ENCODE peak calls at places on chromosomes 13 and 19, in four cellular contexts. One of them, this sample, is unnamed.
A peak's percentile ranks its signal among the peaks of the same experiment; 100 is the strongest.

GRCh38 chr13:113584870-113585671 is 518 bp downstream of the TFDP1 start:
- DNase-seq in IMR-90: no peak
- DNase-seq in breast epithelium: peak; percentile 35
- DNase-seq in effector memory CD4-positive, alpha-beta T cell: no peak
- DNase-seq in this sample: no peak

GRCh38 chr13:87274209-87274819 is 396.9 kb upstream of the SLITRK5 start:
- DNase-seq in IMR-90: peak; percentile 47
- DNase-seq in breast epithelium: no peak
- DNase-seq in effector memory CD4-positive, alpha-beta T cell: no peak
- DNase-seq in this sample: no peak

GRCh38 chr13:44470623-44471562 is 97.3 kb downstream of the SERP2 start:
- DNase-seq in IMR-90: peak; percentile 40
- DNase-seq in breast epithelium: no peak
- DNase-seq in effector memory CD4-positive, alpha-beta T cell: no peak
- DNase-seq in this sample: no peak

GRCh38 chr19:19209372-19209771 is 2.4 kb upstream of the NCAN start:
- DNase-seq in IMR-90: no peak
- DNase-seq in breast epithelium: no peak
- DNase-seq in effector memory CD4-positive, alpha-beta T cell: no peak
- DNase-seq in this sample: no peak

GRCh38 chr19:2329528-2329927 is 1.0 kb downstream of the SPPL2B start:
- DNase-seq in IMR-90: no peak
- DNase-seq in breast epithelium: no peak
- DNase-seq in effector memory CD4-positive, alpha-beta T cell: no peak
- DNase-seq in this sample: no peak

GRCh38 chr19:16206046-16206605 is 8.4 kb downstream of the AP1M1 start:
- DNase-seq in IMR-90: no peak
- DNase-seq in breast epithelium: no peak
- DNase-seq in effector memory CD4-positive, alpha-beta T cell: no peak
- DNase-seq in this sample: no peak

GRCh38 chr13:32426191-32426980 is 1.5 kb downstream of the N4BP2L1 start:
- DNase-seq in IMR-90: no peak
- DNase-seq in breast epithelium: no peak
- DNase-seq in effector memory CD4-positive, alpha-beta T cell: peak; percentile 12
- DNase-seq in this sample: no peak

GRCh38 chr19:17515408-17516149 is 4.1 kb downstream of the PGLS start:
- DNase-seq in IMR-90: no peak
- DNase-seq in breast epithelium: no peak
- DNase-seq in effector memory CD4-positive, alpha-beta T cell: no peak
- DNase-seq in this sample: no peak

GRCh38 chr19:53927745-53928144 is 18.7 kb downstream of the CACNG7 start:
- DNase-seq in IMR-90: peak; percentile 64
- DNase-seq in breast epithelium: no peak
- DNase-seq in effector memory CD4-positive, alpha-beta T cell: no peak
- DNase-seq in this sample: no peak

GRCh38 chr13:42055500-42056085 is 7.1 kb downstream of the DGKH start:
- DNase-seq in IMR-90: no peak
- DNase-seq in breast epithelium: no peak
- DNase-seq in effector memory CD4-positive, alpha-beta T cell: no peak
- DNase-seq in this sample: no peak

GRCh38 chr13:30870049-30870884 is 35.8 kb upstream of the MEDAG start:
- DNase-seq in IMR-90: peak; percentile 100
- DNase-seq in breast epithelium: no peak
- DNase-seq in effector memory CD4-positive, alpha-beta T cell: no peak
- DNase-seq in this sample: peak; percentile 64

GRCh38 chr13:45627656-45628055 is 12.1 kb upstream of the ERICH6B start:
- DNase-seq in IMR-90: no peak
- DNase-seq in breast epithelium: no peak
- DNase-seq in effector memory CD4-positive, alpha-beta T cell: no peak
- DNase-seq in this sample: no peak

GRCh38 chr13:27425151-27425917 is 915 bp downstream of the GTF3A start:
- DNase-seq in IMR-90: no peak
- DNase-seq in breast epithelium: no peak
- DNase-seq in effector memory CD4-positive, alpha-beta T cell: no peak
- DNase-seq in this sample: no peak

GRCh38 chr13:103022328-103022727 is 43.9 kb downstream of the SLC10A2 start:
- DNase-seq in IMR-90: no peak
- DNase-seq in breast epithelium: no peak
- DNase-seq in effector memory CD4-positive, alpha-beta T cell: no peak
- DNase-seq in this sample: no peak

GRCh38 chr19:19592690-19593089 is 25.8 kb downstream of the PBX4 start:
- DNase-seq in IMR-90: no peak
- DNase-seq in breast epithelium: no peak
- DNase-seq in effector memory CD4-positive, alpha-beta T cell: no peak
- DNase-seq in this sample: peak; percentile 57

GRCh38 chr13:64958106-64958505 is 2272.0 kb downstream of the PCDH9 start:
- DNase-seq in IMR-90: no peak
- DNase-seq in breast epithelium: no peak
- DNase-seq in effector memory CD4-positive, alpha-beta T cell: no peak
- DNase-seq in this sample: no peak

GRCh38 chr13:19324325-19324724 is 142.7 kb upstream of the TUBA3C start:
- DNase-seq in IMR-90: no peak
- DNase-seq in breast epithelium: no peak
- DNase-seq in effector memory CD4-positive, alpha-beta T cell: no peak
- DNase-seq in this sample: no peak

GRCh38 chr19:30064021-30064699 is 122.1 kb downstream of the URI1 start:
- DNase-seq in IMR-90: no peak
- DNase-seq in breast epithelium: no peak
- DNase-seq in effector memory CD4-positive, alpha-beta T cell: no peak
- DNase-seq in this sample: no peak

GRCh38 chr13:62320129-62320724 is 904.6 kb upstream of the PCDH20 start:
- DNase-seq in IMR-90: peak; percentile 75
- DNase-seq in breast epithelium: no peak
- DNase-seq in effector memory CD4-positive, alpha-beta T cell: no peak
- DNase-seq in this sample: no peak

GRCh38 chr19:16641695-16642094 is 13.7 kb upstream of the MED26 start:
- DNase-seq in IMR-90: no peak
- DNase-seq in breast epithelium: no peak
- DNase-seq in effector memory CD4-positive, alpha-beta T cell: no peak
- DNase-seq in this sample: no peak

GRCh38 chr19:5456836-5457200 is 1.6 kb downstream of the ZNRF4 start:
- DNase-seq in IMR-90: no peak
- DNase-seq in breast epithelium: no peak
- DNase-seq in effector memory CD4-positive, alpha-beta T cell: no peak
- DNase-seq in this sample: no peak

GRCh38 chr19:5456130-5456835 is 1.1 kb downstream of the ZNRF4 start:
- DNase-seq in IMR-90: no peak
- DNase-seq in breast epithelium: no peak
- DNase-seq in effector memory CD4-positive, alpha-beta T cell: no peak
- DNase-seq in this sample: no peak

GRCh38 chr19:5459360-5459759 is 4.1 kb downstream of the ZNRF4 start:
- DNase-seq in IMR-90: peak; percentile 49
- DNase-seq in breast epithelium: no peak
- DNase-seq in effector memory CD4-positive, alpha-beta T cell: no peak
- DNase-seq in this sample: no peak

GRCh38 chr19:5458420-5458819 is 3.2 kb downstream of the ZNRF4 start:
- DNase-seq in IMR-90: no peak
- DNase-seq in breast epithelium: no peak
- DNase-seq in effector memory CD4-positive, alpha-beta T cell: no peak
- DNase-seq in this sample: no peak

GRCh38 chr19:5457709-5458108 is 2.5 kb downstream of the ZNRF4 start:
- DNase-seq in IMR-90: no peak
- DNase-seq in breast epithelium: no peak
- DNase-seq in effector memory CD4-positive, alpha-beta T cell: no peak
- DNase-seq in this sample: no peak
- H3K4me3 ChIP-seq in IMR-90: no peak overlapping the region
- H3K4me3 ChIP-seq in breast epithelium: no peak overlapping the region
- H3K4me3 ChIP-seq in effector memory CD4-positive, alpha-beta T cell: no peak overlapping the region
- H3K4me3 ChIP-seq in this sample: no peak overlapping the region

GRCh38 chr19:28521169-28521568 is 691.8 kb downstream of the UQCRFS1 start:
- DNase-seq in IMR-90: no peak
- DNase-seq in breast epithelium: no peak
- DNase-seq in effector memory CD4-positive, alpha-beta T cell: no peak
- DNase-seq in this sample: no peak

GRCh38 chr19:28519950-28520861 is 692.7 kb downstream of the UQCRFS1 start:
- DNase-seq in IMR-90: no peak
- DNase-seq in breast epithelium: no peak
- DNase-seq in effector memory CD4-positive, alpha-beta T cell: no peak
- DNase-seq in this sample: no peak

GRCh38 chr19:28516415-28516872 is 696.5 kb downstream of the UQCRFS1 start:
- DNase-seq in IMR-90: no peak
- DNase-seq in breast epithelium: no peak
- DNase-seq in effector memory CD4-positive, alpha-beta T cell: no peak
- DNase-seq in this sample: no peak

GRCh38 chr19:28521614-28522544 is 691.1 kb downstream of the UQCRFS1 start:
- DNase-seq in IMR-90: no peak
- DNase-seq in breast epithelium: no peak
- DNase-seq in effector memory CD4-positive, alpha-beta T cell: no peak
- DNase-seq in this sample: no peak

DNA sequence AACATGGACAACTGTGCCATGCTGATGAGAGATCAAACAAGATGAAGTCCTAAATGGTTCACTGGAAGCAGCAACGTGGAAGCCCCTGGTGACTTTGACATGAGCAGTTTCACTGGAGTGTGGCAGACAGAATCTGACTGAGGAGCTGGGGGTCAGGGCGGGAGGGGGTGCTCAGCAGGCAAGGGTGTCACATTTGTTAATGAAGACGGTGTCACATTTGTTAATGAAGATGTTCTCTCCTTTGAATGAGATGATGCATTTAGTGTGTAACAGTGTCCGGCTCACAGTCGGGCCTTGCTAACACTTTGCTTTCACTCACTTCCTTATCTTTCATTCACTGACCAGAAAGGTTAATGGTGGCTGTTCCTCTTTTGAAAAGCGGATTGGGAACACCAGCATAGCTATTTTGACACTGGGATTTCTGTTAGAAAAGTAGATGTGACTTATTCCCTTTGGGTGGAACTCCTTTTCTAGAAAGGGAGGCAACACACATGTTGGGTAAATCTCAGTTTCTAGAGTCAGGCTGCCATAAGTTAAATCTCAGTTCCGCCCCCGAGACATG is 693.7 kb downstream of the UQCRFS1 start:
- DNase-seq in IMR-90: no peak
- DNase-seq in breast epithelium: no peak
- DNase-seq in effector memory CD4-positive, alpha-beta T cell: no peak
- DNase-seq in this sample: no peak
- H3K27ac ChIP-seq in IMR-90: no peak overlapping the region
- H3K27ac ChIP-seq in breast epithelium: no peak overlapping the region
- H3K27ac ChIP-seq in effector memory CD4-positive, alpha-beta T cell: no peak overlapping the region
- H3K27ac ChIP-seq in this sample: no peak overlapping the region

DNA sequence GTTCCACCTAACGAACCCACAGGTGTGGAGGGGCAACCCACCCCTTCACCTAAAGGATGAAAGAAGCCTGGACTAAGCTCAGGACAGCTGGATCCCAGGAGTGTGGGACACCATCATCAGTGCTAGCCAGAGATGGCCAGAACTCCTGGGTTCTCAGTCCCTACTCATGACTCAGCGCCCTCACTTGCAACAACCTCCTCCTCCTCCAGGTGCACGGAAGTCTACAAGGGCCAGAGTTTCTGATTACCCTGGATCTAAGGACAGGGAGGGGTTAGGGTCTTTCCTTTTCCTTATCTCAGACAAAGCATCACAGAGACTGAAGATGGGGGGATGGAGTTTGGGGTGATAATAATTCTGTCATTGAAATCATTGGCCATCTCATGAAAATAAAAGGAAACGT is 8.0 kb downstream of the TULP2 start:
- DNase-seq in IMR-90: no peak
- DNase-seq in breast epithelium: no peak
- DNase-seq in effector memory CD4-positive, alpha-beta T cell: no peak
- DNase-seq in this sample: no peak
- H3K4me3 ChIP-seq in IMR-90: no peak overlapping the region
- H3K4me3 ChIP-seq in breast epithelium: no peak overlapping the region
- H3K4me3 ChIP-seq in effector memory CD4-positive, alpha-beta T cell: no peak overlapping the region
- H3K4me3 ChIP-seq in this sample: no peak overlapping the region

DNA sequence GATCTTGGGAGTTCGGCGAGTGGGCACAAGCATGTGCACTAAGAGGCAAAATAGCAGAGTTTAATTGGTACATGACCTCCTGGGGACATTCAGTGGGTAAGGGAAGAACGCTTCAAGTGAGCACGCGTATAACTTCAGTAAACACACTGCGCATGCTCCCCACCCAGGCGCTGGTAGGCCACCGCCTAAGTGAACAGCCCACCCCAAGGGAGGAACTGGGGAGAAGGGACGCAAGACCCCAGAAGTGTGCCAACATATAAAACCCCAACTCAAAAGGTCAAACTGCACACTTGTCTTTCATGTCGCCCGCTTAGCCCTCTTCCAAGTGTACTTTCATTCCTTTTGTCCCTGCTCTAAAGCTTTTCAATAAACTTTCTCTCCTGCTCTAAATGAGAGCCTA is 10.5 kb upstream of the NTN5 start:
- DNase-seq in IMR-90: peak; percentile 19
- DNase-seq in breast epithelium: no peak
- DNase-seq in effector memory CD4-positive, alpha-beta T cell: no peak
- DNase-seq in this sample: peak; percentile 52
- H3K27ac ChIP-seq in IMR-90: no peak overlapping the region
- H3K27ac ChIP-seq in breast epithelium: no peak overlapping the region
- H3K27ac ChIP-seq in effector memory CD4-positive, alpha-beta T cell: no peak overlapping the region
- H3K27ac ChIP-seq in this sample: no peak overlapping the region

DNA sequence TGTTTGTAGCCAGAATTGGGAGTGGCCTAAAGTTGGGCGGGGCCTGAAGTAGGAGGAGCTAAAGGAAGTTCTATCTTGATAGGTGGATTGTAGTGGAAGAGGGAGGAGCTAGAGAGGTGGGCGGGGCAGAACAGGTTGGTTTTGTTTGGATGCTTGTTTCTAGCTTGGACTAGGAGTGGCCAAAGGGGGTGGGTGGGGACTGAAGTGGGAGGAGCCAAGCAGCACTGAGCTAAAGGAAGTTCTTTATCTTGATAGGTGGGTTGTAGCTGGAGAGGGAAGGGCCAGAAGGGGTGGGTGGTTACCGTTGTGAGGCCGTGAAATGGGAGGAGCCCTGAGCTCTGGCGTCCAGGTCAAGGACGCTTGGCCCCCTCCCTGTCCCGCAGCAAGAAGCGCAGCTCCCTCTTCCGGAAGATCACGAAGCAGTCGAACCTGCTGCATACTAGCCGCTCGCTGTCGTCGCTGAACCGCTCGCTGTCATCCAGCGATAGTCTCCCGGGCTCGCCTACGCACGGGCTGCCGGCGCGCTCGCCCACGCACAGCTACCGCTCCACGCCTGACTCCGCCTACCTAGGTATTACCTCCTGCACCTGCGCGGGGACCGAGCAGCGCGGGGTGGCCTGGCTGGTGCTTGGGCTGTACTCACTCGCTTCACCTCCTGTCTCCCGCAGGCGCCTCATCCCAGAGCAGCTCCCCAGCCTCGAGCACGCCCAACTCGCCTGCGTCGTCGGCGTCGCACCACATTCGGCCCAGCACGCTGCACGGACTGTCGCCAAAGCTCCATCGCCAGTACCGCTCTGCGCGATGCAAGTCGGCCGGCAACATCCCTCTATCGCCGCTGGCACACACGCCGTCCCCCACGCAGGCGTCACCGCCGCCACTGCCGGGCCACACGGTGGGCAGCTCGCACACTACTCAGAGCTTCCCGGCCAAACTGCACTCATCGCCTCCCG is 8.0 kb downstream of the DNASE2 start:
- DNase-seq in IMR-90: peak; percentile 37
- DNase-seq in breast epithelium: no peak
- DNase-seq in effector memory CD4-positive, alpha-beta T cell: peak; percentile 57
- DNase-seq in this sample: no peak
- H3K4me3 ChIP-seq in IMR-90: peak overlapping the region; percentile 1
- H3K4me3 ChIP-seq in breast epithelium: peak overlapping the region; percentile 49
- H3K4me3 ChIP-seq in effector memory CD4-positive, alpha-beta T cell: no peak overlapping the region
- H3K4me3 ChIP-seq in this sample: peak overlapping the region; percentile 28

This sample was measured in left lung.